ENCODE peak calls at places on chromosomes 16 and 17, in four cellular contexts. One of them, this sample, is unnamed.

GRCh38 chr16:74123826-74124225 is 172.8 kb upstream of the PSMD7 start:
- DNase-seq in fibroblast of pulmonary artery: no peak
- DNase-seq in mucosa of descending colon: no peak
- DNase-seq in A549: no peak
- DNase-seq in this sample: no peak

GRCh38 chr16:14286381-14287230 is 215.5 kb downstream of the MRTFB start:
- DNase-seq in fibroblast of pulmonary artery: peak
- DNase-seq in mucosa of descending colon: peak
- DNase-seq in A549: no peak
- DNase-seq in this sample: no peak

GRCh38 chr17:39573447-39574298 is 34.0 kb downstream of the NEUROD2 start:
- DNase-seq in fibroblast of pulmonary artery: peak
- DNase-seq in mucosa of descending colon: peak
- DNase-seq in A549: peak
- DNase-seq in this sample: peak

GRCh38 chr16:57502048-57502775 is 15.9 kb upstream of the DOK4 start:
- DNase-seq in fibroblast of pulmonary artery: no peak
- DNase-seq in mucosa of descending colon: no peak
- DNase-seq in A549: no peak
- DNase-seq in this sample: no peak

GRCh38 chr17:3027786-3028532 is 35.4 kb downstream of the OR1D5 start:
- DNase-seq in fibroblast of pulmonary artery: no peak
- DNase-seq in mucosa of descending colon: no peak
- DNase-seq in A549: no peak
- DNase-seq in this sample: peak

GRCh38 chr17:62673614-62674362 is 46.3 kb downstream of the MRC2 start:
- DNase-seq in fibroblast of pulmonary artery: no peak
- DNase-seq in mucosa of descending colon: no peak
- DNase-seq in A549: no peak
- DNase-seq in this sample: peak

GRCh38 chr17:56121661-56122060 is 31.6 kb upstream of the ANKFN1 start:
- DNase-seq in fibroblast of pulmonary artery: no peak
- DNase-seq in mucosa of descending colon: no peak
- DNase-seq in A549: no peak
- DNase-seq in this sample: no peak

GRCh38 chr17:76382305-76382802 is 2.1 kb upstream of the SPHK1 start:
- DNase-seq in fibroblast of pulmonary artery: no peak
- DNase-seq in mucosa of descending colon: peak
- DNase-seq in A549: no peak
- DNase-seq in this sample: no peak

GRCh38 chr17:40518401-40519088 is 17.1 kb upstream of the TNS4 start:
- DNase-seq in fibroblast of pulmonary artery: no peak
- DNase-seq in mucosa of descending colon: peak
- DNase-seq in A549: peak
- DNase-seq in this sample: no peak

GRCh38 chr17:19494961-19495806 is 38.5 kb upstream of the SLC47A1 start:
- DNase-seq in fibroblast of pulmonary artery: no peak
- DNase-seq in mucosa of descending colon: no peak
- DNase-seq in A549: no peak
- DNase-seq in this sample: no peak

GRCh38 chr17:45841883-45842525 is 2.7 kb upstream of the SPPL2C start:
- DNase-seq in fibroblast of pulmonary artery: no peak
- DNase-seq in mucosa of descending colon: no peak
- DNase-seq in A549: no peak
- DNase-seq in this sample: no peak

GRCh38 chr16:19228575-19228974 is 57.0 kb upstream of the CLEC19A start:
- DNase-seq in fibroblast of pulmonary artery: no peak
- DNase-seq in mucosa of descending colon: no peak
- DNase-seq in A549: no peak
- DNase-seq in this sample: no peak

GRCh38 chr17:49825645-49826044 is 22.2 kb downstream of the TAC4 start:
- DNase-seq in fibroblast of pulmonary artery: no peak
- DNase-seq in mucosa of descending colon: no peak
- DNase-seq in A549: no peak
- DNase-seq in this sample: no peak

GRCh38 chr17:41773190-41773588 is 13.3 kb downstream of the JUP start:
- DNase-seq in fibroblast of pulmonary artery: peak
- DNase-seq in mucosa of descending colon: peak
- DNase-seq in A549: peak
- DNase-seq in this sample: no peak

GRCh38 chr16:23948949-23949392 is 113.2 kb downstream of the PRKCB start:
- DNase-seq in fibroblast of pulmonary artery: no peak
- DNase-seq in mucosa of descending colon: peak
- DNase-seq in A549: no peak
- DNase-seq in this sample: no peak

GRCh38 chr16:24819462-24820040 is 26.2 kb upstream of the SLC5A11 start:
- DNase-seq in fibroblast of pulmonary artery: peak
- DNase-seq in mucosa of descending colon: no peak
- DNase-seq in A549: no peak
- DNase-seq in this sample: no peak

GRCh38 chr16:66188786-66189725 is 177.4 kb upstream of the CDH5 start:
- DNase-seq in fibroblast of pulmonary artery: peak
- DNase-seq in mucosa of descending colon: peak
- DNase-seq in A549: no peak
- DNase-seq in this sample: no peak

GRCh38 chr17:72782985-72783701 is 309.3 kb downstream of the SLC39A11 start:
- DNase-seq in fibroblast of pulmonary artery: no peak
- DNase-seq in mucosa of descending colon: no peak
- DNase-seq in A549: no peak
- DNase-seq in this sample: no peak

GRCh38 chr16:85908889-85909584 is 10.1 kb downstream of the IRF8 start:
- DNase-seq in fibroblast of pulmonary artery: no peak
- DNase-seq in mucosa of descending colon: no peak
- DNase-seq in A549: no peak
- DNase-seq in this sample: no peak

GRCh38 chr16:65737831-65738230 is 616.0 kb upstream of the CDH11 start:
- DNase-seq in fibroblast of pulmonary artery: no peak
- DNase-seq in mucosa of descending colon: no peak
- DNase-seq in A549: no peak
- DNase-seq in this sample: no peak

GRCh38 chr17:62675260-62675659 is 47.8 kb downstream of the MRC2 start:
- DNase-seq in fibroblast of pulmonary artery: no peak
- DNase-seq in mucosa of descending colon: no peak
- DNase-seq in A549: no peak
- DNase-seq in this sample: peak

DNA sequence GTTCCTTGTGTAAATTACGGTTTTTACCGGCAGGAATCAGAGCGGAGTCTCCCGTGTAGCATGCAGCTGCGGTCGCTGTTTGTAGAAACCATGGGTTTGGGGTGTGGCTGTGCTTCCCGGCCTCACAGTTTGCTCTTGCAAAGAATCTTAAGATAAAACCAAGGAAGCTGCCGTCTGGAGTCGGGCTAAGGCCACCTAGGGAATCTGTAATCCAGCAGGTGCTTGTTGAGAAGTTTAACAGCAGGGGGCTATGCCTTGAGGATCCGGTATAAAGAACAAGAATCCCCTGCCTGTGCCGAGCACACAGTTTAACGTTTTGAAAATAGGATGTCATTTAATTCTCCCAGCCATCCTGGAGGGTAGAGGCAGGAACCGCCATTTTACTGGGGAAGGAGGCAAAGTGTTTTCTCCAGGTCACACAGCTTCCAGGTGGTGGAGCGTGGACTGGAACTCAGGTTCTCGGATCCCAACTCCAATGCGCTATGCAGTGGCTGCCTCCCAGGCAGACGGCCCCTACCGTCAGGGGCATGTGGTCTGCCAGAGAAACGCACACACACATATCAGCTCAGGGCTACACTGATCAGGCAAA is 6.0 kb upstream of the TLCD3A start:
- DNase-seq in fibroblast of pulmonary artery: no peak
- DNase-seq in mucosa of descending colon: peak
- DNase-seq in A549: no peak
- DNase-seq in this sample: no peak
- H3K4me3 ChIP-seq in fibroblast of pulmonary artery: no peak
- H3K4me3 ChIP-seq in mucosa of descending colon: no peak
- H3K4me3 ChIP-seq in A549: no peak
- H3K4me3 ChIP-seq in this sample: no peak

DNA sequence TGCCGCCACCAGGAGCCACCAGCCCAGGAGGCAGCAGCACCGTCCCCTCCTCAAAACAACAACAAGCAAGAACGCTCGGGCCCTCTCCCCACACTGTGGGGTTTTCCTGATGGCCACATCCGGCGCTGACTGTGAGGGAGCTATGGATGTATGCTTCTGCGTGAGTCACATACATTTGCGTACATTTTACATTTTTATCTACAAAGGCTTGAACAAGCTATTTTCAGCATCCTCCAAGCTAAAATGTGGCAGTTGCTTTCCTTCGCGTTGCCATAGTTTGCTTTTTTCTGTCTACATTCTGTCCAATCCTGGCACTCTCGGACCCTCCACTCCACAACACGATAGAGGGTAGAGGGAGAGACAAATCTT is 2.0 kb upstream of the ABR start:
- DNase-seq in fibroblast of pulmonary artery: peak
- DNase-seq in mucosa of descending colon: no peak
- DNase-seq in A549: no peak
- DNase-seq in this sample: no peak
- H3K4me3 ChIP-seq in fibroblast of pulmonary artery: no peak
- H3K4me3 ChIP-seq in mucosa of descending colon: no peak
- H3K4me3 ChIP-seq in A549: no peak
- H3K4me3 ChIP-seq in this sample: no peak

GRCh38 chr17:38572665-38573365 is 32.9 kb downstream of the SRCIN1 start:
- DNase-seq in fibroblast of pulmonary artery: no peak
- DNase-seq in mucosa of descending colon: no peak
- DNase-seq in A549: peak
- DNase-seq in this sample: no peak
- H3K4me3 ChIP-seq in fibroblast of pulmonary artery: no peak
- H3K4me3 ChIP-seq in mucosa of descending colon: no peak
- H3K4me3 ChIP-seq in A549: peak
- H3K4me3 ChIP-seq in this sample: peak

GRCh38 chr16:2042666-2043295 is 4.9 kb downstream of the NTHL1 start:
- DNase-seq in fibroblast of pulmonary artery: no peak
- DNase-seq in mucosa of descending colon: no peak
- DNase-seq in A549: no peak
- DNase-seq in this sample: no peak

GRCh38 chr16:2046125-2046888 is 1.3 kb downstream of the NTHL1 start:
- DNase-seq in fibroblast of pulmonary artery: no peak
- DNase-seq in mucosa of descending colon: no peak
- DNase-seq in A549: no peak
- DNase-seq in this sample: no peak

GRCh38 chr16:2043980-2044451 is 3.6 kb downstream of the NTHL1 start:
- DNase-seq in fibroblast of pulmonary artery: no peak
- DNase-seq in mucosa of descending colon: peak
- DNase-seq in A549: no peak
- DNase-seq in this sample: peak

GRCh38 chr16:2043296-2043979 is 4.2 kb downstream of the NTHL1 start:
- DNase-seq in fibroblast of pulmonary artery: no peak
- DNase-seq in mucosa of descending colon: peak
- DNase-seq in A549: no peak
- DNase-seq in this sample: no peak

DNA sequence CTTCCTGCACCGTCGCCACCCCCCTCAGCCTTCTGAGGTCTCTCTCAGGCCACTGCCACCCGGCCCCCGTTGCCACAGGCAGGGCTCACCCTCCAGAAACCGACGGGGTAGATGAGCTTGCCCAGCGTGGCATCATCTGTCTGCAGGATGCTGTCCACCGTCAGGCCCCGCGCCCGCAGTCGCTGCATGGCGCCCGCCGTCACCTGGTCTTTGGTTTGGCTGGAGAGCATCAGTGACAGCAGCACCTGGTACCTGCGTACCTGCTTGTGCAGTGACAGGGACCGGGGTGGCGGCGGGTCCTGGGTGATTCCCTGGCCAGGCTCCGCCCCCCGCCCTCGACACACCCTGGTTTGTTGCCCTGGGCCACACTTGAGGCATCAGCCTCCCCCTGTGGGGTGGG is 3.1 kb downstream of the NTHL1 start:
- DNase-seq in fibroblast of pulmonary artery: no peak
- DNase-seq in mucosa of descending colon: no peak
- DNase-seq in A549: no peak
- DNase-seq in this sample: no peak
- H3K4me3 ChIP-seq in fibroblast of pulmonary artery: no peak
- H3K4me3 ChIP-seq in mucosa of descending colon: no peak
- H3K4me3 ChIP-seq in A549: no peak
- H3K4me3 ChIP-seq in this sample: no peak

DNA sequence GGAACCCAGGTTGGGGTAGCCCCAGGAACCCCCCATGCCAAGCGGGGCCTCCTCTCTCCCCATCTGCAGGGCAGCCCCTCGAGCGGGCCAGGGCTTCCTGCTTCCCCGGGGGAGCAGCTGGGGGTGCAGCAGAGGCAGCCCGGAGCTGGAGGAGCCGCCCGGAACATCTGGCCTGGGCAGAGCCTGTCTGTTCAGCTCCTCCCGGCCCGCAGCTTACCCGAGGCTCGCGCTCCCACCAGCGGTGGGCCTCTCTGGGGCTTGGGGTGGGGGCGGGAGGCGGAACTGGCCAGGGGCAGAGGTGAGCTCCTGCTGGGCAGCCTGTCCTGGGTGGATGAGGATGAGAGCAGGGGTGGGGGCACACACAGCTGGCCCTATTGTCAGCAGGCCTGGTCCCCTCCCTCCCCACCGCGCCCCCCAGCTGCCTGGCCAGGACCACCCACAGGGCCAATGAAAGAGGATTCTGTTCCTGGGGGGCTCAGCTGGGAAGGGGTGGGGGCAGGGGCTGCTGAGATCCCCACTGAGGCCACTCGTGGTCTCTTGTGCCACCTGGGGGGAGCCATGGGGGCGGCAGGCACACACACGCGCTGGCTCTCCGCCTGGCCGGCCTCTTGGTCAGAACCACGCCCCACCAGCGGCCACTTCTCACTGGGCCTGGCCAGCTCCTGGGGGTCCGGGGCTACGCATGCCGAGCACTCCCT is 34.7 kb downstream of the BAHCC1 start:
- DNase-seq in fibroblast of pulmonary artery: peak
- DNase-seq in mucosa of descending colon: no peak
- DNase-seq in A549: no peak
- DNase-seq in this sample: no peak
- H3K4me3 ChIP-seq in fibroblast of pulmonary artery: no peak
- H3K4me3 ChIP-seq in mucosa of descending colon: no peak
- H3K4me3 ChIP-seq in A549: no peak
- H3K4me3 ChIP-seq in this sample: peak

DNA sequence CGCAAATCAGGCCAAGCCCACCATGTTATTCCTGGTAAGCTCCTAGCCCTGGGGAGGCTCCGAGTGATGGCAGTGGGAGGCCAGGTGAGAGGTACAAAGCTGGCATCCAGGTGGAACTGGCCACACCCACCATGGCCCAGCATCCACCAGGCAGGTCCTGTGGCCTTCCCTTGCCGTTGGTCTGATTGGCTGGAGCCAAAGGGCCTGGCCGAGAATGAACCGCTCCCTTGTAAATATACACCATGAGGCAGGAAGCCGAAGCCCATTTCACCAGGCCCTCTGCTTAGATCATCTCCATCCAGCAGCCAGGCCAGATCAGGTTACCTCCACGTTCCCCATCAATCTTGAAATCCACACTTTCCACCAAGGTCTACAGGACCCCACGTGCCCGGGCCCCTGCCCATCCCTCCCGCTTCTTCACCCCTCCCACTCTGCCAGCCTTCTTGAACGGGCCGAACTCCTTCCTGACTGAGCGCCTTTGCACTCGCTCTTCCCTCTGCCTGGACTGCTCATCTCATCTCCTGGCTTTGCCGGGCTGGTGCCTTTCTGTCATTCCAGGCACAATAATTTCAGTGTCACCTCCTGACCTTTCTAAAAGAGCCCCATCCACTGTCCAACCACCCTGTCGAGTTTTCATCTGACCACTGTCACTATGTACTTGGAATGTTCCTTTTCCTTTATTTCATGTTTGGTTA is 5.8 kb downstream of the SOCS1 start:
- DNase-seq in fibroblast of pulmonary artery: peak
- DNase-seq in mucosa of descending colon: no peak
- DNase-seq in A549: no peak
- DNase-seq in this sample: no peak
- H3K4me3 ChIP-seq in fibroblast of pulmonary artery: no peak
- H3K4me3 ChIP-seq in mucosa of descending colon: no peak
- H3K4me3 ChIP-seq in A549: no peak
- H3K4me3 ChIP-seq in this sample: no peak